ENCODE peak calls at places on chromosomes 12 and 14, in seven cellular contexts. One of them, this sample, is unnamed.

GRCh38 chr12:71164877-71165197 is 7.0 kb upstream of the TSPAN8 start:
- DNase-seq in stimulated activated naive CD4-positive, alpha-beta T cell: no peak
- DNase-seq in naive thymus-derived CD8-positive, alpha-beta T cell: no peak
- DNase-seq in B cell: no peak
- DNase-seq in EH: no peak
- DNase-seq in naive thymus-derived CD4-positive, alpha-beta T cell: no peak
- DNase-seq in hepatocyte: peak; percentile 72
- DNase-seq in this sample: no peak

GRCh38 chr12:1920436-1920835 is 2.0 kb upstream of the CACNA2D4 start:
- DNase-seq in stimulated activated naive CD4-positive, alpha-beta T cell: no peak
- DNase-seq in naive thymus-derived CD8-positive, alpha-beta T cell: no peak
- DNase-seq in B cell: peak; percentile 2
- DNase-seq in EH: no peak
- DNase-seq in naive thymus-derived CD4-positive, alpha-beta T cell: no peak
- DNase-seq in hepatocyte: peak; percentile 1
- DNase-seq in this sample: no peak

GRCh38 chr12:116525418-116526001 is 33.7 kb upstream of the MAP1LC3B2 start:
- DNase-seq in stimulated activated naive CD4-positive, alpha-beta T cell: no peak
- DNase-seq in naive thymus-derived CD8-positive, alpha-beta T cell: no peak
- DNase-seq in B cell: no peak
- DNase-seq in EH: peak; percentile 95
- DNase-seq in naive thymus-derived CD4-positive, alpha-beta T cell: no peak
- DNase-seq in hepatocyte: peak; percentile 57
- DNase-seq in this sample: no peak

GRCh38 chr12:89084751-89085150 is 267.6 kb downstream of the DUSP6 start:
- DNase-seq in stimulated activated naive CD4-positive, alpha-beta T cell: no peak
- DNase-seq in naive thymus-derived CD8-positive, alpha-beta T cell: no peak
- DNase-seq in B cell: no peak
- DNase-seq in EH: peak; percentile 24
- DNase-seq in naive thymus-derived CD4-positive, alpha-beta T cell: no peak
- DNase-seq in hepatocyte: no peak
- DNase-seq in this sample: no peak

GRCh38 chr12:107748472-107748871 is 12.5 kb downstream of the PRDM4 start:
- DNase-seq in stimulated activated naive CD4-positive, alpha-beta T cell: no peak
- DNase-seq in naive thymus-derived CD8-positive, alpha-beta T cell: no peak
- DNase-seq in B cell: no peak
- DNase-seq in EH: peak; percentile 83
- DNase-seq in naive thymus-derived CD4-positive, alpha-beta T cell: no peak
- DNase-seq in hepatocyte: no peak
- DNase-seq in this sample: no peak

GRCh38 chr12:107134558-107134957 is 41.2 kb upstream of the CRY1 start:
- DNase-seq in stimulated activated naive CD4-positive, alpha-beta T cell: no peak
- DNase-seq in naive thymus-derived CD8-positive, alpha-beta T cell: peak; percentile 31
- DNase-seq in B cell: no peak
- DNase-seq in EH: no peak
- DNase-seq in naive thymus-derived CD4-positive, alpha-beta T cell: peak; percentile 24
- DNase-seq in hepatocyte: peak; percentile 16
- DNase-seq in this sample: peak; percentile 21

GRCh38 chr12:4932576-4932975 is 22.9 kb downstream of the KCNA1 start:
- DNase-seq in stimulated activated naive CD4-positive, alpha-beta T cell: no peak
- DNase-seq in naive thymus-derived CD8-positive, alpha-beta T cell: no peak
- DNase-seq in B cell: no peak
- DNase-seq in EH: no peak
- DNase-seq in naive thymus-derived CD4-positive, alpha-beta T cell: no peak
- DNase-seq in hepatocyte: no peak
- DNase-seq in this sample: no peak

GRCh38 chr12:123270380-123271181 is 1.1 kb downstream of the CDK2AP1 start:
- DNase-seq in stimulated activated naive CD4-positive, alpha-beta T cell: no peak
- DNase-seq in naive thymus-derived CD8-positive, alpha-beta T cell: no peak
- DNase-seq in B cell: peak; percentile 35
- DNase-seq in EH: peak; percentile 72
- DNase-seq in naive thymus-derived CD4-positive, alpha-beta T cell: no peak
- DNase-seq in hepatocyte: peak; percentile 39
- DNase-seq in this sample: no peak

GRCh38 chr14:20988717-20989116 is 1.1 kb upstream of the METTL17 start:
- DNase-seq in stimulated activated naive CD4-positive, alpha-beta T cell: no peak
- DNase-seq in naive thymus-derived CD8-positive, alpha-beta T cell: no peak
- DNase-seq in B cell: no peak
- DNase-seq in EH: peak; percentile 26
- DNase-seq in naive thymus-derived CD4-positive, alpha-beta T cell: no peak
- DNase-seq in hepatocyte: no peak
- DNase-seq in this sample: no peak

GRCh38 chr14:89543420-89543790 is 126.4 kb upstream of the FOXN3 start:
- DNase-seq in stimulated activated naive CD4-positive, alpha-beta T cell: no peak
- DNase-seq in naive thymus-derived CD8-positive, alpha-beta T cell: no peak
- DNase-seq in B cell: no peak
- DNase-seq in EH: no peak
- DNase-seq in naive thymus-derived CD4-positive, alpha-beta T cell: no peak
- DNase-seq in hepatocyte: no peak
- DNase-seq in this sample: no peak